ENCODE peak calls at places on chromosome 15, in seven cellular contexts. V is type B pancreatic cell; F is DMS79 treated with DMSO at 0.1 percent for 48 hours; M is EL; N is caudate nucleus; Y is transverse colon; R is stimulated activated CD4-positive, alpha-beta T cell treated with anti-CD3 and anti-CD28 coated beads, Interleukin-15, amount 100 ng/mL, for 1 hour. E is an unnamed sample.

GRCh38 chr15:27826902-27827321 is 272.2 kb downstream of the OCA2 start:
- DNase-seq in V (no peak), F (no peak), M (no peak), N (no peak), Y (no peak), R (no peak), E (no peak)

GRCh38 chr15:60932051-60932915 is 296.8 kb downstream of the RORA start:
- DNase-seq in V (no peak), F (no peak), M (peak), N (no peak), Y (no peak), R (peak), E (peak)

GRCh38 chr15:52529289-52529929 is 729 bp upstream of the MYO5A start:
- DNase-seq in V (no peak), F (peak), M (no peak), N (no peak), Y (peak), R (no peak), E (peak)

GRCh38 chr15:68385671-68386586 is 46.0 kb downstream of the ITGA11 start:
- DNase-seq in V (peak), F (no peak), M (no peak), N (no peak), Y (no peak), R (no peak), E (no peak)

GRCh38 chr15:83943849-83944404 is 290.0 kb downstream of the ADAMTSL3 start:
- DNase-seq in V (no peak), F (no peak), M (no peak), N (no peak), Y (no peak), R (no peak), E (no peak)

GRCh38 chr15:62769604-62770003 is 272.9 kb upstream of the TPM1 start:
- DNase-seq in V (no peak), F (no peak), M (peak), N (no peak), Y (no peak), R (no peak), E (no peak)

GRCh38 chr15:77739591-77740378 is 107.1 kb upstream of the LINGO1 start:
- DNase-seq in V (no peak), F (peak), M (no peak), N (no peak), Y (no peak), R (no peak), E (no peak)

GRCh38 chr15:31106495-31107300 is 5.2 kb upstream of the TRPM1 start:
- DNase-seq in V (peak), F (no peak), M (no peak), N (no peak), Y (no peak), R (no peak), E (no peak)

GRCh38 chr15:26126070-26126469 is 262.9 kb upstream of the ATP10A start:
- DNase-seq in V (no peak), F (peak), M (no peak), N (no peak), Y (no peak), R (no peak), E (no peak)

GRCh38 chr15:94584833-94585244 is 353.5 kb downstream of the MCTP2 start:
- DNase-seq in V (no peak), F (no peak), M (no peak), N (no peak), Y (no peak), R (peak), E (no peak)

GRCh38 chr15:95712785-95713184 is 617.7 kb upstream of the NR2F2 start:
- DNase-seq in V (no peak), F (no peak), M (peak), N (no peak), Y (no peak), R (no peak), E (no peak)

GRCh38 chr15:74817370-74817737 is 4.7 kb downstream of the LMAN1L start:
- DNase-seq in V (no peak), F (no peak), M (no peak), N (no peak), Y (peak), R (no peak), E (no peak)